ENCODE peak calls at places on chromosomes 11 and 22, in six cellular contexts. B, Q, C, G, F and W are unnamed samples.
A peak's percentile ranks its signal among the peaks of the same experiment; 100 is the strongest.

GRCh38 chr11:123086315-123086714 is 24.4 kb upstream of the HSPA8 start:
- DNase-seq in B (no peak), F (no peak), G (no peak), Q (no peak), C (no peak), W (no peak)

GRCh38 chr11:121437018-121437685 is 15.0 kb upstream of the SORL1 start:
- DNase-seq in F (no peak), B (no peak), C (peak; percentile 12), Q (no peak), G (no peak), W (no peak)

GRCh38 chr11:43947815-43948214 is 5.4 kb downstream of the C11orf96 start:
- DNase-seq in G (no peak), F (no peak), C (no peak), Q (no peak), B (no peak), W (no peak)

GRCh38 chr11:64226507-64227051 is 505 bp downstream of the NUDT22 start:
- DNase-seq in C (no peak), G (peak; percentile 70), Q (no peak), B (peak; percentile 72), F (peak; percentile 91), W (peak; percentile 77)

GRCh38 chr22:24485608-24486007 is 9.5 kb upstream of the UPB1 start:
- DNase-seq in C (no peak), F (no peak), Q (no peak), G (no peak), B (peak; percentile 51), W (no peak)

GRCh38 chr11:19742595-19743292 is 30.1 kb downstream of the NAV2 start:
- DNase-seq in F (peak; percentile 85), C (peak; percentile 79), G (peak; percentile 80), B (peak; percentile 9), Q (no peak), W (no peak)

GRCh38 chr22:37135023-37135422 is 14.7 kb downstream of the IL2RB start:
- DNase-seq in B (no peak), G (no peak), F (no peak), Q (no peak), C (no peak), W (no peak)

GRCh38 chr11:69130586-69131566 is 24.9 kb upstream of the SMIM38 start:
- DNase-seq in B (no peak), Q (no peak), G (peak; percentile 69), C (no peak), F (peak; percentile 50), W (no peak)

GRCh38 chr11:33377100-33377851 is 120.1 kb downstream of the HIPK3 start:
- DNase-seq in C (peak; percentile 19), Q (no peak), G (no peak), F (no peak), B (no peak), W (no peak)

GRCh38 chr11:102929966-102930365 is 25.6 kb downstream of the MMP13 start:
- DNase-seq in Q (no peak), B (no peak), C (no peak), F (no peak), G (no peak), W (no peak)

GRCh38 chr11:2802389-2803185 is 83.0 kb downstream of the CDKN1C start:
- DNase-seq in F (peak; percentile 61), Q (no peak), G (peak; percentile 13), B (no peak), C (no peak), W (no peak)

GRCh38 chr22:43731986-43732385 is 80.1 kb downstream of the EFCAB6 start:
- DNase-seq in F (no peak), C (no peak), Q (no peak), B (no peak), G (no peak), W (no peak)

GRCh38 chr22:49369726-49370717 is 457.7 kb downstream of the BRD1 start:
- DNase-seq in G (no peak), B (no peak), C (no peak), F (peak; percentile 66), Q (no peak), W (no peak)

GRCh38 chr11:110873953-110874352 is 161.7 kb upstream of the ARHGAP20 start:
- DNase-seq in B (no peak), Q (no peak), F (no peak), G (no peak), C (no peak), W (no peak)